ENCODE peak calls at places on chromosomes 3 and 15, in seven cellular contexts. H is A549, X is stomach, C is IMR-90, L is upper lobe of left lung, O is breast epithelium, Z is ovary. D is an unnamed sample.

GRCh38 chr15:92845109-92845508 is 55.0 kb upstream of the CHD2 start:
- DNase-seq in H (no peak), X (no peak), C (peak; percentile 58), L (no peak), O (no peak), Z (no peak), D (no peak)

GRCh38 chr3:25037049-25037547 is 391.0 kb upstream of the RARB start:
- DNase-seq in H (no peak), X (no peak), C (no peak), L (no peak), O (no peak), Z (no peak), D (no peak)

GRCh38 chr15:52086001-52086786 is 26.4 kb downstream of the BCL2L10 start:
- DNase-seq in H (no peak), X (no peak), C (no peak), L (no peak), O (no peak), Z (no peak), D (no peak)

GRCh38 chr3:72329354-72329753 is 518.9 kb downstream of the SHQ1 start:
- DNase-seq in H (no peak), X (no peak), C (no peak), L (peak; percentile 52), O (no peak), Z (peak; percentile 45), D (no peak)

GRCh38 chr3:189355481-189356201 is 183.9 kb downstream of the TPRG1 start:
- DNase-seq in H (peak; percentile 31), X (no peak), C (peak; percentile 16), L (no peak), O (no peak), Z (no peak), D (peak; percentile 23)

GRCh38 chr15:35141743-35142356 is 56.8 kb upstream of the NANOGP8 start:
- DNase-seq in H (no peak), X (no peak), C (peak; percentile 96), L (no peak), O (no peak), Z (no peak), D (no peak)

GRCh38 chr3:132002039-132002438 is 32.8 kb downstream of the CPNE4 start:
- DNase-seq in H (no peak), X (no peak), C (no peak), L (no peak), O (no peak), Z (no peak), D (no peak)

GRCh38 chr15:45689616-45690015 is 54.8 kb downstream of the SQOR start:
- DNase-seq in H (no peak), X (no peak), C (no peak), L (no peak), O (no peak), Z (no peak), D (no peak)

GRCh38 chr3:167001374-167001773 is 378.7 kb downstream of the ZBBX start:
- DNase-seq in H (no peak), X (no peak), C (no peak), L (no peak), O (no peak), Z (no peak), D (no peak)

GRCh38 chr3:197589545-197589944 is 33.8 kb upstream of the BDH1 start:
- DNase-seq in H (no peak), X (no peak), C (no peak), L (no peak), O (no peak), Z (no peak), D (no peak)
- H3K27ac ChIP-seq in H (no peak overlapping the region), X (no peak overlapping the region), C (no peak overlapping the region), L (no peak overlapping the region), O (no peak overlapping the region), Z (no peak overlapping the region), D (peak overlapping the region; percentile 89)

GRCh38 chr15:20295238-20295811 is 246.3 kb downstream of the GOLGA6L6 start:
- DNase-seq in H (no peak), X (no peak), C (no peak), L (peak; percentile 31), O (no peak), Z (peak; percentile 21), D (no peak)
- H3K9me3 ChIP-seq in H (peaks cover 21% of the 10 kb centered on the region), X (peaks cover 43% of the 10 kb centered on the region), C (peaks cover 33% of the 10 kb centered on the region), L (no peaks in the 10 kb centered on the region), O (peaks cover 22% of the 10 kb centered on the region), Z (peaks cover 6% of the 10 kb centered on the region), D (no peaks in the 10 kb centered on the region)

GRCh38 chr15:75452968-75453702 is 1.6 kb upstream of the SIN3A start:
- DNase-seq in H (peak; percentile 25), X (peak; percentile 38), C (no peak), L (peak; percentile 53), O (peak; percentile 55), Z (peak; percentile 74), D (peak; percentile 54)
- TF ChIP-seq POLR2A in H (no peak), X (no peak), C (no peak), L (no peak), O (no peak), Z (no peak), D (no peak)

GRCh38 chr3:11629716-11630115 is 14.0 kb downstream of the VGLL4 start:
- DNase-seq in H (no peak), X (no peak), C (peak; percentile 92), L (no peak), O (no peak), Z (no peak), D (no peak)
- H3K27ac ChIP-seq in H (no peak overlapping the region), X (peak overlapping the region; percentile 49), C (peak overlapping the region; percentile 82), L (no peak overlapping the region), O (no peak overlapping the region), Z (no peak overlapping the region), D (peak overlapping the region; percentile 36)

GRCh38 chr15:22237891-22238275 is 157.6 kb downstream of the OR4M2 start:
- DNase-seq in H (no peak), X (no peak), C (no peak), L (no peak), O (no peak), Z (no peak), D (no peak)
- H3K9me3 ChIP-seq in H (peaks cover 23% of the 10 kb centered on the region), X (peaks cover 13% of the 10 kb centered on the region), C (peaks cover 48% of the 10 kb centered on the region), L (peaks cover 5% of the 10 kb centered on the region), O (no peaks in the 10 kb centered on the region), Z (no peaks in the 10 kb centered on the region), D (no peaks in the 10 kb centered on the region)

GRCh38 chr3:143302638-143303171 is 183.1 kb downstream of the CHST2 start:
- DNase-seq in H (no peak), X (no peak), C (peak; percentile 74), L (peak; percentile 56), O (no peak), Z (no peak), D (no peak)

GRCh38 chr3:143311096-143311495 is 191.5 kb downstream of the CHST2 start:
- DNase-seq in H (no peak), X (no peak), C (no peak), L (no peak), O (no peak), Z (no peak), D (no peak)

GRCh38 chr3:143309622-143310190 is 190.1 kb downstream of the CHST2 start:
- DNase-seq in H (no peak), X (no peak), C (no peak), L (no peak), O (no peak), Z (peak; percentile 34), D (no peak)

GRCh38 chr3:143307613-143308183 is 188.1 kb downstream of the CHST2 start:
- DNase-seq in H (peak; percentile 9), X (peak; percentile 37), C (peak; percentile 76), L (no peak), O (no peak), Z (peak; percentile 44), D (no peak)

DNA sequence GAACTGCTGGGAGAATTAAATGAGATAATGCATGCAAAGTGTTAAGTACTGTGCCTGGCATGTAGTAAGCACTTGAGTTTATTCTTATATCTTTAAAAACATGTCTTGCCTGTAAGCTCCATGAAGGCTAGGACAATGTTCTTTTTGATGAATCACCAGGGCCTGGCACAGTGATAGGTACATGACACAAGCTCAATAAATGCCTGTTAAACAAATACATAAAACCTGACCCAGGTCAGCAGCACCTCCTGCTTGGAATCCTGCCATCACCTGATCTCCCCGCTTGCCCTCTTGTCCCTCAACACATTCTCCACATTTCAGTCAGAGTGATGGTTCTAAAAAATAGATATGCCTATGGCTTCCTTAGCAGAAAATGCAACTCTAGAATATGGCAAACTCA is 186.8 kb downstream of the CHST2 start:
- DNase-seq in H (no peak), X (peak; percentile 29), C (no peak), L (no peak), O (no peak), Z (no peak), D (peak; percentile 69)
- TF ChIP-seq POLR2A in H (no peak), X (no peak), C (no peak), L (no peak), O (no peak), Z (no peak), D (no peak)

GRCh38 chr3:14140668-14141067 is 15.8 kb downstream of the TMEM43 start:
- DNase-seq in H (no peak), X (no peak), C (no peak), L (no peak), O (no peak), Z (no peak), D (no peak)

GRCh38 chr3:14142567-14143270 is 17.9 kb downstream of the TMEM43 start:
- DNase-seq in H (no peak), X (no peak), C (no peak), L (no peak), O (no peak), Z (no peak), D (no peak)

GRCh38 chr3:14139771-14140170 is 14.9 kb downstream of the TMEM43 start:
- DNase-seq in H (no peak), X (no peak), C (no peak), L (no peak), O (no peak), Z (no peak), D (no peak)

GRCh38 chr3:14141602-14142315 is 16.9 kb downstream of the TMEM43 start:
- DNase-seq in H (no peak), X (no peak), C (no peak), L (peak; percentile 15), O (no peak), Z (peak; percentile 20), D (no peak)

DNA sequence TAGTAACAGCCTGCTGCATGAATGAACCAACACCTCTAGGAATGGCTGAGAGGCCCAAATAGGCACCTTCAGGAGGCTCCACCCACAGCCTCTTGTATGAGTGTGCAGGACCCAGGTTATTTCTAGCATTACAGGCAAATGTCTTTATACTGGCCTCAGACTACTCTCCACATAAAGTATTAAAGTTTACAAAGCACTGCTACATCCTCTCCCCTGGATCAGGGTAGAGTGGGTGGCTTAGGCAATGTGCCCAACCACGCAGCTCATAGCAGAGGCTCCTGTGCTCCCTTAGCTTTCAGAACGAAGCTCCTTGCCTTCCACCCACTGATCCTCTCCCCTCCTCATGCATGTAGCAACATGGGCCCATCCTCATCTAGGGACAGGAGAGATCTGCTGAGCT is 16.3 kb downstream of the TMEM43 start:
- DNase-seq in H (no peak), X (no peak), C (peak; percentile 50), L (no peak), O (no peak), Z (no peak), D (no peak)
- H3K27ac ChIP-seq in H (no peak overlapping the region), X (peak overlapping the region; percentile 85), C (no peak overlapping the region), L (peak overlapping the region; percentile 93), O (peak overlapping the region; percentile 91), Z (no peak overlapping the region), D (no peak overlapping the region)

DNA sequence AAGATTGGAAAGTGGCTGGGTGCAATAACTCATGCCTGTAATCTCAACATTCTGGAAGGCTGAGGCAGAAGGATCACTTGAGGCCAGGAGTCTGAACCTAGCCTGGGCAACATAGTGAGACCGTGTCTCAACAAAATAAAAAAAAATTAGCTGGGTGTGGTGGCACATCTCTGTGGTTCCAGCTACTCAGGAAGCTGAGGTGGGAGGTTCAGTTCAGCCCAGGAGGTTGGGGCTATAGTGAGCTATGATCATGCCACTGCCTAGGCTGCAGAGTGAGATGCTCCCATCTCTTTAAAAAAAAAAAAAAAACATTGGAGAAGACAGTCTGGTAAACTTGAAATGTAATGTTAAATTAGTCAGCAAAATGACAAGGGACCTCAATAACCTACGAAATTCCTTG is 57.9 kb downstream of the STAG1 start:
- DNase-seq in H (no peak), X (no peak), C (no peak), L (no peak), O (no peak), Z (no peak), D (no peak)
- H3K9me3 ChIP-seq in H (no peaks in the 10 kb centered on the region), X (no peaks in the 10 kb centered on the region), C (no peaks in the 10 kb centered on the region), L (no peaks in the 10 kb centered on the region), O (no peaks in the 10 kb centered on the region), Z (no peaks in the 10 kb centered on the region), D (no peaks in the 10 kb centered on the region)